ENCODE peak calls at places on chromosomes 16 and 17, in ten cellular contexts. C is H1, P is AG10803, I is IMR-90, Q is astrocyte, A is neural progenitor cell, F is esophagus muscularis mucosa, N is suprapubic skin, S is right atrium auricular region, L is A549. B is an unnamed sample.
A peak's percentile ranks its signal among the peaks of the same experiment; 100 is the strongest.

GRCh38 chr17:68592004-68592403 is 9.2 kb downstream of the FAM20A start:
- DNase-seq in A (no peak), N (no peak), L (no peak), Q (no peak), S (no peak), P (peak; percentile 55), C (no peak), F (peak; percentile 14), I (no peak), B (peak; percentile 39)

GRCh38 chr16:50547944-50548658 is at the start of gene NKD1:
- DNase-seq in S (no peak), I (peak; percentile 9), N (no peak), F (no peak), C (no peak), Q (peak; percentile 10), L (peak; percentile 37), A (peak; percentile 95), P (peak; percentile 23), B (peak; percentile 11)

GRCh38 chr17:63476494-63476856 is 386 bp upstream of the ACE start:
- DNase-seq in P (no peak), Q (no peak), I (no peak), F (no peak), N (no peak), S (no peak), A (peak; percentile 71), C (no peak), L (no peak), B (no peak)

GRCh38 chr16:50004239-50004638 is 20.8 kb upstream of the CNEP1R1 start:
- DNase-seq in C (no peak), P (no peak), L (no peak), A (no peak), Q (no peak), F (no peak), N (no peak), S (no peak), I (no peak), B (no peak)

GRCh38 chr16:81646561-81646960 is 132.5 kb upstream of the PLCG2 start:
- DNase-seq in N (no peak), C (no peak), L (no peak), I (peak; percentile 84), A (no peak), P (peak; percentile 23), F (no peak), S (no peak), Q (peak; percentile 82), B (no peak)

GRCh38 chr16:48605518-48606110 is 4.4 kb downstream of the N4BP1 start:
- DNase-seq in I (no peak), L (no peak), Q (no peak), N (no peak), C (no peak), S (no peak), A (no peak), P (peak; percentile 43), F (no peak), B (peak; percentile 18)

GRCh38 chr16:61936522-61936921 is 99.7 kb downstream of the CDH8 start:
- DNase-seq in L (no peak), Q (no peak), A (peak; percentile 36), C (no peak), F (no peak), I (no peak), S (no peak), P (no peak), N (no peak), B (no peak)

GRCh38 chr17:67528751-67529436 is 151.8 kb downstream of the PITPNC1 start:
- DNase-seq in Q (peak; percentile 92), N (peak; percentile 85), S (peak; percentile 88), A (peak; percentile 84), P (peak; percentile 86), C (no peak), L (peak; percentile 81), F (peak; percentile 93), I (peak; percentile 93), B (peak; percentile 81)

GRCh38 chr16:17887963-17888362 is 417.2 kb upstream of the XYLT1 start:
- DNase-seq in F (peak; percentile 8), N (no peak), A (no peak), L (no peak), Q (no peak), S (no peak), I (no peak), P (no peak), C (no peak), B (no peak)

GRCh38 chr16:85330694-85331188 is 218.5 kb upstream of the CIBAR2 start:
- DNase-seq in P (peak; percentile 88), F (no peak), N (no peak), A (peak; percentile 90), L (peak; percentile 85), S (no peak), I (peak; percentile 86), Q (peak; percentile 84), C (no peak), B (peak; percentile 92)

GRCh38 chr17:21021208-21021803 is 21.5 kb downstream of the USP22 start:
- DNase-seq in N (no peak), Q (no peak), I (no peak), A (no peak), L (no peak), F (no peak), S (no peak), C (no peak), P (no peak), B (no peak)

GRCh38 chr16:15694499-15694898 is 44.5 kb downstream of the NDE1 start:
- DNase-seq in C (no peak), I (no peak), L (no peak), F (no peak), N (no peak), S (no peak), A (no peak), P (peak; percentile 14), Q (no peak), B (no peak)

GRCh38 chr16:64900517-64900916 is 221.3 kb downstream of the CDH11 start:
- DNase-seq in S (no peak), Q (no peak), P (no peak), I (no peak), N (no peak), F (no peak), C (no peak), A (no peak), L (no peak), B (no peak)

GRCh38 chr16:67942200-67942509 is 1.8 kb downstream of the LCAT start:
- DNase-seq in A (peak; percentile 73), P (peak; percentile 24), F (no peak), Q (no peak), S (no peak), N (no peak), L (peak; percentile 66), I (peak; percentile 20), C (peak; percentile 49), B (peak; percentile 30)

GRCh38 chr17:75806822-75807500 is 22.4 kb downstream of the UNK start:
- DNase-seq in L (no peak), P (no peak), N (no peak), S (no peak), C (no peak), F (no peak), I (no peak), Q (no peak), A (no peak), B (no peak)

GRCh38 chr17:48155889-48156670 is 48.5 kb downstream of the SNX11 start:
- DNase-seq in A (peak; percentile 46), F (no peak), N (no peak), S (no peak), I (no peak), C (no peak), L (no peak), P (no peak), Q (no peak), B (no peak)
- H3K4me3 ChIP-seq in A (no peak overlapping the region), F (no peak overlapping the region), N (no peak overlapping the region), S (no peak overlapping the region), I (no peak overlapping the region), C (no peak overlapping the region), L (no peak overlapping the region), P (no peak overlapping the region), Q (no peak overlapping the region), B (no peak overlapping the region)

GRCh38 chr17:80640379-80641071 is 95.9 kb downstream of the RPTOR start:
- DNase-seq in F (no peak), Q (no peak), L (no peak), A (no peak), S (no peak), P (no peak), I (no peak), C (no peak), N (no peak), B (no peak)
- TF ChIP-seq CTCF in F (no peak), Q (no peak), L (no peak), A (no peak), S (no peak), P (no peak), I (no peak), C (no peak), N (no peak), B (no peak)

DNA sequence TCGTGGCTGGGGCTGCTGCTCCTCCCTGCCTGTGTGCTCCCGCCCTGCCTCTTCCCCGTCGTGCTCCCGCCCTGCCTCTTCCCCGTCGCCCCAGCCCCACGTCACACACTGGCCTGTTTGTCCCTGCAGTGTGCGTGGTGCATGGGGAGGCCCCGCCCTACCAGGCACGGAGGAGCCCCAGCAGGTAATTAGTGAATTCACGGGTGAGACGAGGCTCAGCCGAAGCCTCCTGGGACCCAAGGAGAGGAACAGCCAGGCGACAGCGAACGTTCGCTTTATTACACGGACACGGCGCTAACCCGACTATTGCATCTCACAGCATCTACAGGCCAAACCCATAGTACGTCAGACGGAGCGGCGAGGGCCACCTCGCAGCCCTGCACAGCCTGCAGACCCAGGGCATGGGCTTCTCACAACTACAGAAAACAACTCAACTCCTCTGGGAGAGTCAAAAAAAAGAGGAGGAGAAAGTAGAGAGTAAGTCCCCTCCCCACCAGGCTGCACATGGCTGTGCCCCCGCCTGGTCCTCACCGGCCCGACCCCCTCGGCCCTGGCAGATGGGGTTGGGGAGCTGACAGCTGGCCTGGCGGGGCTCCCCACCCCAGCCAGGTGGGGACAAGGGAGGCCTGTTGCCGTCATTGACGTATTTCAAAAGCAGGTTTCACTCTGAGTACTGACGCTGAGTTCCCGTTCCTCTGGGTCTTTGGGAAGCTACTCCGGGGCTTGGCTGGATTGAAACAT is 4.3 kb upstream of the PABPN1L start:
- DNase-seq in A (no peak), S (no peak), C (no peak), L (no peak), F (no peak), I (no peak), P (no peak), Q (no peak), N (no peak), B (no peak)
- H3K4me3 ChIP-seq in A (no peak overlapping the region), S (no peak overlapping the region), C (no peak overlapping the region), L (no peak overlapping the region), F (peak overlapping the region; percentile 7), I (no peak overlapping the region), P (no peak overlapping the region), Q (no peak overlapping the region), N (peak overlapping the region; percentile 13), B (no peak overlapping the region)

DNA sequence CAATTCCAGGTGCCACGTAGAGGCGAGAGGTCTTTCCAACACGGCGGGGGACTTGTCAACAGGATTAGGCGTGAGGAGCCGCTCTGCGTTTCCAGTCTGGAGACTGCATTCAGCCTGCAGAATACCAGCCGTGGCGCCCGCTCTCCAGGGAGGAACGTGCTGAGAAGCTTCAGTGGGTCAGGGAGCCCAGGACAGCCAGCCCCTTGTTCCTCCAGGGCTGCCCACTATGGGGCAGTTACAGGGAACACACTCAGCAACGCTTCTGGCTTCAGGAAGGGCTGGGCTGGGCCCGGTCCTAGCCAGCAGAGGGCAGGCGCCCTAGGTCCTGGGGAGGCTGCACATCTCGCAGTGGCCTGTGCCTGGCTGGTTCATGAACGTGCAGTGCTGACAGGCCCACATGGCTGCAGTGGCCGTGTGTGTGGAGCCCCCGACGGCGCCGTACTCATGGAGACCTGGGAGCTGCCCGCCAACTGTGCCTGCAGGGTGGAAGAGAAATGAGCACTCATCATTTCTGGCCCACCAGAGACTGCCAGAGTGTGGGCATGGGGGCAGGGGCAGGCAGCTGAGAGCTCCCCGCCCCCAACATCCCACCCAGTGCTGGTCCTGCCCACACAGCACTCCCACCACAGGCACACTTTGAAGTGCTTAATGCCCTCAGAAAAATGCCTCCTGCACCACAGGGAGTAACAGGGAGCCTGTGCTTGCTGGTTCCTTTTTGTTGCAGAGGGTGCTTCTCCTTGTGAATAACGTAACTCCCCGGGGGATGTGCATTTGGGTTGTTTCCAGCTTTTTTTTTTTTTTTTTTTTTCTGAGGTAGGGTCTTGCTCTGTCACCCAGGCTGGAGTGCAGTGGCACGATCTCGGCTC is 7.0 kb upstream of the FAAP100 start:
- DNase-seq in N (no peak), P (no peak), L (peak; percentile 79), I (no peak), S (no peak), F (no peak), A (peak; percentile 27), Q (no peak), C (no peak), B (no peak)
- TF ChIP-seq CTCF in N (no peak), P (peak; percentile 16), L (peak; percentile 62), I (peak; percentile 9), S (no peak), F (no peak), A (peak; percentile 14), Q (peak; percentile 16), C (peak; percentile 41), B (peak; percentile 38)